ENCODE peak calls at places on chromosomes 5 and 9, in five cellular contexts. Y is mucosa of descending colon; I is body of pancreas; J is naive thymus-derived CD4-positive, alpha-beta T cell; H is choroid plexus epithelial cell. X is an unnamed sample.

GRCh38 chr5:155631116-155631515 is 617.6 kb downstream of the KIF4B start:
- DNase-seq in Y (no peak), I (no peak), J (no peak), H (no peak), X (no peak)

GRCh38 chr5:102823441-102823874 is 68.4 kb downstream of the PAM start:
- DNase-seq in Y (no peak), I (no peak), J (no peak), H (peak; percentile 69), X (no peak)

GRCh38 chr9:34252670-34253459 is 74.0 kb downstream of the UBAP1 start:
- DNase-seq in Y (no peak), I (peak; percentile 66), J (peak; percentile 38), H (peak; percentile 68), X (peak; percentile 55)

GRCh38 chr9:77433675-77434445 is 214.3 kb downstream of the GNA14 start:
- DNase-seq in Y (peak; percentile 62), I (peak; percentile 77), J (peak; percentile 29), H (peak; percentile 91), X (peak; percentile 83)

GRCh38 chr5:107389130-107389553 is 281.6 kb downstream of the EFNA5 start:
- DNase-seq in Y (no peak), I (peak; percentile 24), J (no peak), H (peak; percentile 82), X (no peak)

GRCh38 chr9:14271078-14271673 is 42.8 kb downstream of the NFIB start:
- DNase-seq in Y (peak; percentile 44), I (peak; percentile 54), J (no peak), H (peak; percentile 94), X (no peak)

GRCh38 chr5:39794511-39794910 is 369.7 kb upstream of the DAB2 start:
- DNase-seq in Y (no peak), I (no peak), J (no peak), H (peak; percentile 73), X (no peak)

GRCh38 chr9:121924700-121925099 is 168.4 kb downstream of the TTLL11 start:
- DNase-seq in Y (no peak), I (peak; percentile 28), J (no peak), H (no peak), X (no peak)

GRCh38 chr5:34574976-34575467 is 81.1 kb upstream of the RAI14 start:
- DNase-seq in Y (no peak), I (no peak), J (no peak), H (no peak), X (no peak)

GRCh38 chr5:136028782-136029742 is at the start of gene TGFBI:
- DNase-seq in Y (peak; percentile 83), I (peak; percentile 69), J (no peak), H (peak; percentile 72), X (peak; percentile 78)

GRCh38 chr5:8005416-8005815 is 136.5 kb downstream of the MTRR start:
- DNase-seq in Y (peak; percentile 29), I (no peak), J (no peak), H (no peak), X (no peak)

GRCh38 chr9:111297061-111297824 is 32.8 kb downstream of the OR2K2 start:
- DNase-seq in Y (no peak), I (no peak), J (no peak), H (peak; percentile 59), X (no peak)

GRCh38 chr9:27430754-27431540 is 93.1 kb upstream of the IFNK start:
- DNase-seq in Y (no peak), I (no peak), J (no peak), H (no peak), X (no peak)

GRCh38 chr5:113202904-113203716 is 226.5 kb downstream of the DCP2 start:
- DNase-seq in Y (no peak), I (peak; percentile 11), J (no peak), H (peak; percentile 80), X (peak; percentile 67)

GRCh38 chr9:95107001-95107749 is 210.3 kb downstream of the FANCC start:
- DNase-seq in Y (no peak), I (no peak), J (no peak), H (peak; percentile 80), X (no peak)

GRCh38 chr9:134792627-134793026 is 88.0 kb upstream of the FCN2 start:
- DNase-seq in Y (no peak), I (no peak), J (no peak), H (no peak), X (no peak)

GRCh38 chr9:137314561-137315560 is 12.8 kb upstream of the NRARP start:
- DNase-seq in Y (peak; percentile 48), I (no peak), J (no peak), H (no peak), X (peak; percentile 30)

GRCh38 chr9:118000581-118000980 is 296.4 kb downstream of the TLR4 start:
- DNase-seq in Y (no peak), I (no peak), J (no peak), H (no peak), X (no peak)

GRCh38 chr9:110125207-110125751 is 82.7 kb downstream of the C9orf152 start:
- DNase-seq in Y (peak; percentile 92), I (peak; percentile 91), J (no peak), H (peak; percentile 95), X (peak; percentile 89)

GRCh38 chr9:110128664-110129329 is 79.2 kb downstream of the C9orf152 start:
- DNase-seq in Y (no peak), I (no peak), J (no peak), H (peak; percentile 64), X (no peak)

GRCh38 chr9:110126457-110126856 is 81.5 kb downstream of the C9orf152 start:
- DNase-seq in Y (no peak), I (no peak), J (no peak), H (peak; percentile 60), X (no peak)

GRCh38 chr9:110125763-110126351 is 82.1 kb downstream of the C9orf152 start:
- DNase-seq in Y (no peak), I (no peak), J (no peak), H (peak; percentile 44), X (no peak)

DNA sequence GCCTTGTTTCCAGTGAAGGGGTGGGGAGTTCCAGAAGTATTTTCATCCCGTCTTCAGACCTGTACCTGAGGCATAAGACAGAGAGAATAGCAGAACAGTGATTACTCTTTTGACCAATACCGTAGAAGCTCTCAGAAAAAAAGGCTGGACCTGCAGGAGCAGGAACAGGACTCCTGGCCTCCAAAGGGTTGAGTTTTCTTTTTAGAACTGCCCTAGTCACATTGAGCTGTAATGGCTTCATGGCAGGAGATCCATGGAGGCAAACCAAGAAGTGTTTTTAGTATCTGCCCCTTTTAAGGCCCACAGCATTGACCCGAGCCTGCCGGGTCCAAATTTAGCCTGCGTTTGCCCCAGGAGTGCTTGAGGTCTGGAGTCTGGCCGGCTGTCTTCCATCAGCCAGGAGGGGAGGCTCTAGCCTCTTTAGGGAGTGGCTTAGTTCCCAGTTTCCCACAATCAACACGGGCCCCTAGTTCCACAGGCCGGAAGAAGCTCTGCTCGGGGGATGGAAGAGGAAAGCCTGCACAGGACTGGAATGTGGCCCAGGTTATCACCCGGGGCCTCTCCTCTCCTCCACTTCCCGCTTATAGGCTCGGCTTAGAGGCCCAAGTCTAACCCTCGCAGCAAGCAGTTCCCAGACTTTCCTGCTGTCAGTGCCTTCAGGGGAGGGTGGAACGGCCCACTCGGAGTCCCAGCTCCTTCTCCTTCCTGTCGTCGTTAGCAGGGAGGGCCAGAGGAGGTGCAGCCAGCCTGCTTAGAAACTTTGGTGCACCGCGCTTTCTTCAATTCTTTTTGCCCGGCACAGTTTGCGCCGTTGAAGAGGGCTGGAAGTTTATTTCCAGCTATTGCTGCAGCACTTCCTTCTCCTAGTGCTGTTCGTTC is 80.7 kb downstream of the C9orf152 start:
- DNase-seq in Y (peak; percentile 48), I (peak; percentile 36), J (no peak), H (peak; percentile 88), X (peak; percentile 60)
- H3K4me3 ChIP-seq in Y (no peak overlapping the region), I (no peak overlapping the region), J (no peak overlapping the region), H (peak overlapping the region; percentile 36), X (peak overlapping the region; percentile 28)

GRCh38 chr9:115084709-115085108 is 33.2 kb downstream of the TNC start:
- DNase-seq in Y (no peak), I (no peak), J (no peak), H (no peak), X (no peak)
- H3K4me3 ChIP-seq in Y (no peak overlapping the region), I (no peak overlapping the region), J (no peak overlapping the region), H (no peak overlapping the region), X (no peak overlapping the region)

DNA sequence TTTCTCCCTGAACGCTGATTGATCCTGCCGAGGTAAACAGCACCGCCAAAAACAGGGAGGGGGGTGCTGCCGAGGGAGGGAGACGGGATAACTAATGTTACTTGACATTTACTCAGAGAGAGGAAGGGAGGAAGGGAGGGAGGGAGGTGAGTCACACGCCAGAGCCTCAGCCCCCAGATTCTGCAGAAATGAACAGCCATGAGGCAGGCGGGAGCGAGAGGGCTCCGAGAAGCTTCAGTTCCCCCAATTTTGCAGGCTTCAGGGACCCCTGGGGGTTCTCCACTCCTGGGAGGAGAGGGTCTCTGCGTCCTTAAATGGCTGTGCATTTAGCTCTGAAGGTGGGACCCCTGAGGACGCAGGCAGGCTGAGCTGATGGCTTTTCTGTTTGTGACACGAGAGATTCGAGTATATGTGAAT is 59.1 kb upstream of the IER5L start:
- DNase-seq in Y (no peak), I (peak; percentile 13), J (peak; percentile 12), H (peak; percentile 67), X (peak; percentile 36)
- H3K4me3 ChIP-seq in Y (no peak overlapping the region), I (no peak overlapping the region), J (peak overlapping the region; percentile 66), H (peak overlapping the region; percentile 1), X (no peak overlapping the region)

GRCh38 chr9:123049589-123050222 is 16.2 kb downstream of the GPR21 start:
- DNase-seq in Y (no peak), I (peak; percentile 64), J (no peak), H (peak; percentile 49), X (no peak)
- H3K4me3 ChIP-seq in Y (no peak overlapping the region), I (no peak overlapping the region), J (no peak overlapping the region), H (no peak overlapping the region), X (no peak overlapping the region)